ENCODE peak calls at places on chromosomes 11 and 22, in six cellular contexts. G is A172; O is sigmoid colon; V is stimulated activated CD4-positive, alpha-beta T cell treated with anti-CD3 and anti-CD28 coated beads, Interleukin-1b, Interleukin-23, amount 100 ng/mL, for 24 hours; I is fibroblast of the aortic adventitia; A is WTC11. Y is an unnamed sample.

GRCh38 chr22:17777005-17777716 is 2.9 kb upstream of the BID start:
- DNase-seq in G (no peak), O (peak; percentile 61), V (no peak), I (no peak), A (no peak), Y (peak; percentile 89)

GRCh38 chr22:28019360-28019759 is 100.3 kb upstream of the PITPNB start:
- DNase-seq in G (peak; percentile 41), O (peak; percentile 61), V (no peak), I (no peak), A (no peak), Y (peak; percentile 74)

GRCh38 chr11:130706572-130706971 is 209.7 kb downstream of the SNX19 start:
- DNase-seq in G (no peak), O (no peak), V (no peak), I (peak; percentile 42), A (no peak), Y (no peak)

GRCh38 chr11:111444040-111444439 is 65.0 kb upstream of the POU2AF1 start:
- DNase-seq in G (no peak), O (no peak), V (no peak), I (no peak), A (no peak), Y (no peak)

GRCh38 chr22:19714320-19715252 is at the start of gene SEPTIN5:
- DNase-seq in G (no peak), O (no peak), V (no peak), I (no peak), A (no peak), Y (no peak)

GRCh38 chr11:77619576-77620198 is 17.9 kb downstream of the CLNS1A start:
- DNase-seq in G (peak; percentile 64), O (no peak), V (no peak), I (peak; percentile 71), A (no peak), Y (no peak)

GRCh38 chr11:77069969-77070582 is 3.3 kb downstream of the CAPN5 start:
- DNase-seq in G (no peak), O (no peak), V (no peak), I (no peak), A (no peak), Y (no peak)

GRCh38 chr22:40176921-40177737 is 596 bp upstream of the TNRC6B start:
- DNase-seq in G (peak; percentile 53), O (no peak), V (peak; percentile 43), I (peak; percentile 65), A (peak; percentile 57), Y (no peak)

GRCh38 chr11:723120-723883 is 17.3 kb downstream of the EPS8L2 start:
- DNase-seq in G (no peak), O (no peak), V (no peak), I (peak; percentile 67), A (no peak), Y (no peak)

GRCh38 chr11:15793032-15793996 is 563.0 kb downstream of the SOX6 start:
- DNase-seq in G (no peak), O (no peak), V (no peak), I (peak; percentile 76), A (no peak), Y (no peak)

GRCh38 chr11:123544631-123545375 is 109.6 kb downstream of the SCN3B start:
- DNase-seq in G (no peak), O (no peak), V (no peak), I (no peak), A (no peak), Y (no peak)

GRCh38 chr11:102780491-102780918 is at the start of gene MMP10:
- DNase-seq in G (peak; percentile 63), O (no peak), V (no peak), I (peak; percentile 74), A (no peak), Y (no peak)

GRCh38 chr11:96260067-96260511 is 82.9 kb downstream of the MAML2 start:
- DNase-seq in G (no peak), O (no peak), V (no peak), I (no peak), A (no peak), Y (no peak)

GRCh38 chr22:47281126-47282106 is 519.0 kb downstream of the TBC1D22A start:
- DNase-seq in G (peak; percentile 38), O (no peak), V (no peak), I (peak; percentile 60), A (no peak), Y (no peak)

GRCh38 chr22:27638329-27639179 is 163.0 kb downstream of the MN1 start:
- DNase-seq in G (no peak), O (no peak), V (no peak), I (no peak), A (no peak), Y (no peak)

GRCh38 chr22:37854946-37855345 is 5.7 kb downstream of the EIF3L start:
- DNase-seq in G (no peak), O (no peak), V (no peak), I (no peak), A (no peak), Y (no peak)

GRCh38 chr11:66701432-66702240 is 23.9 kb upstream of the RBM4B start:
- DNase-seq in G (no peak), O (no peak), V (no peak), I (peak; percentile 4), A (no peak), Y (no peak)

GRCh38 chr11:117232911-117233409 is 489 bp downstream of the RNF214 start:
- DNase-seq in G (no peak), O (peak; percentile 71), V (no peak), I (no peak), A (peak; percentile 38), Y (no peak)

GRCh38 chr22:39477542-39477941 is 20.7 kb downstream of the MGAT3 start:
- DNase-seq in G (no peak), O (no peak), V (no peak), I (no peak), A (no peak), Y (no peak)